ENCODE peak calls at places on chromosome 1, in nine cellular contexts. O is esophagus squamous epithelium, P is uterus, F is ovary, B is body of pancreas, R is IMR-90, A is stomach, M is transverse colon, J is heart left ventricle. C is an unnamed sample.

GRCh38 chr1:30415171-30415940 is 308.0 kb downstream of the MATN1 start:
- DNase-seq in O (no peak), P (peak; percentile 9), F (no peak), B (no peak), R (no peak), A (no peak), M (no peak), J (no peak), C (no peak)

GRCh38 chr1:40017951-40018575 is 22.5 kb upstream of the CAP1 start:
- DNase-seq in O (no peak), P (no peak), F (no peak), B (no peak), R (no peak), A (no peak), M (no peak), J (no peak), C (no peak)

GRCh38 chr1:202212787-202213186 is 19.2 kb downstream of the LGR6 start:
- DNase-seq in O (no peak), P (no peak), F (no peak), B (no peak), R (no peak), A (no peak), M (no peak), J (no peak), C (no peak)

GRCh38 chr1:88935522-88936222 is 44.3 kb upstream of the GTF2B start:
- DNase-seq in O (no peak), P (no peak), F (no peak), B (no peak), R (peak; percentile 52), A (no peak), M (no peak), J (no peak), C (no peak)

GRCh38 chr1:181936768-181937581 is 124.5 kb downstream of the ZNF648 start:
- DNase-seq in O (no peak), P (no peak), F (no peak), B (peak; percentile 71), R (no peak), A (peak; percentile 57), M (peak; percentile 34), J (no peak), C (peak; percentile 30)

GRCh38 chr1:245356891-245357585 is 202.3 kb downstream of the KIF26B start:
- DNase-seq in O (no peak), P (no peak), F (no peak), B (no peak), R (no peak), A (no peak), M (no peak), J (no peak), C (no peak)

GRCh38 chr1:202648822-202649221 is 61.4 kb downstream of the SYT2 start:
- DNase-seq in O (no peak), P (no peak), F (no peak), B (no peak), R (no peak), A (no peak), M (no peak), J (no peak), C (no peak)

GRCh38 chr1:228830954-228831481 is 95.7 kb downstream of the RHOU start:
- DNase-seq in O (no peak), P (peak; percentile 34), F (no peak), B (peak; percentile 25), R (peak; percentile 65), A (no peak), M (no peak), J (no peak), C (no peak)

DNA sequence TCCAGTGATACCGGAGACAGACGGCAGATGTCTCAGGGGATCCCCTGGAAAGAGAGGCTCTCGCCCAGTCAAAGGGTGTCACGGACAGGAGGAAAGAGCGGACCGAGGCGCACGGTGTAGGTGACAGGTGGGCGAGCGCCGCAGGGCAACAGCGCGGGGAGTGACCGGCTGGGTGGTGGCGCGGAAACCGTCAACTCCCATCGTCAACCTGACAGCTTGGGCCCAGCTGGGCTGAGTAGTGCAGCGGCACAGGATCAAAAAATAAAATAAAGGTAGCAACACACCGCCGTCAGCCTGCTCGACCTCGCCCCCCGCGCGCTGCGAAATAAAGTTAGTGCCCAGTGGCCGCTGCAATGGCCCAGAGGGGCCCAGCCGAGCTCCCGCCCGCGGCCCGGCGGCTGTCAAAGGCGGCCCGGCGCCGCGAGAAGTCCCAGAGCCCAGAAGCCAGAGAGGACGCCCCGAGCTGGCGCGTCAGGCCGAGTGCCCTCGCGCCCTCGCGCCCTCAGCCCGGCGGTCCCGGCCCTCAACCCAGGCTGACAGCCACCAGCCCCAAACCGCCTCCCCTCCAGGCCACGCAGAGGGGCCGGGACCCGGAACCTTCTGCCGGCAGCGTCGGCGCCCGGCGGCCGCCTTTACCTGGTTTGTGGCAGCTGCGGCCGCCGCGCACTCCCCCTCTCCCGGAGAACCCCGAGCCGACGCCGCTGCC is at the start of gene LYST:
- DNase-seq in O (no peak), P (peak; percentile 53), F (peak; percentile 53), B (peak; percentile 62), R (peak; percentile 52), A (peak; percentile 49), M (peak; percentile 67), J (peak; percentile 72), C (peak; percentile 74)
- TF ChIP-seq POLR2A in O (no peak), P (no peak), F (no peak), B (peak; percentile 72), R (no peak), A (no peak), M (no peak), J (no peak), C (no peak)

DNA sequence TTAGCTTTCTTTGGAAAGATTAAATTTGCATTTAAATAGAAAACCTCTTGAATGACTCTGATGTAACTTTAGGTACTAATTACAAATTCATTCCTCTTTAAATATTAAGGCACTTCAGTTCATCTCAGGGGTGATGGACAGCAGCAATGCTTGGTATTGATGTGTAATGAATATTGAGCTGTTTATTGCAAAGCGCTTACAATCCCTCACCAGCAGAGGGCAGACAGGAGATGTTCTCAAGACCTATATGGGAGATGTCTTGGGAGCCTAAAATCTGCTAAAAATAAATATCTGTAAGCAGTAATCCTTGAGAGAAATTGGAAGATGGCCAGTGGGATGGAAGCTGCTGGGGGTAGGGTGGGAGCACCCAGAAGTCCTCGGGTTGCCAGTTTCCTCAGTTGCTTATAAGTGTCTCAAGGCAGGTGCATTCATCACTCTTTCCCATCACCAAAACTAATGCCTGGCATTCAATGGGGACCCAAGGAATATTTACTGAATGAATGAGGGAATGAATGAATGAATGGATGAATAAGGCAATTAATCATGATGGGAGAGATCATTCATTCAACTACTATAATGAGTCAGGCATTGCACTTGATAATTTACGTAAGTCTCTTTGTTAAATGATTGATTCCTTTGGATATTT is 2.3 kb downstream of the KLHDC8A start:
- DNase-seq in O (no peak), P (peak; percentile 71), F (peak; percentile 81), B (peak; percentile 81), R (peak; percentile 76), A (peak; percentile 74), M (peak; percentile 62), J (no peak), C (peak; percentile 70)
- H3K4me1 ChIP-seq in O (peaks cover 13% of the 10 kb centered on the region), P (no peaks in the 10 kb centered on the region), F (peaks cover 10% of the 10 kb centered on the region), B (peaks cover 21% of the 10 kb centered on the region), R (no peaks in the 10 kb centered on the region), A (peaks cover 13% of the 10 kb centered on the region), M (peaks cover 9% of the 10 kb centered on the region), J (no peaks in the 10 kb centered on the region), C (no peaks in the 10 kb centered on the region)

DNA sequence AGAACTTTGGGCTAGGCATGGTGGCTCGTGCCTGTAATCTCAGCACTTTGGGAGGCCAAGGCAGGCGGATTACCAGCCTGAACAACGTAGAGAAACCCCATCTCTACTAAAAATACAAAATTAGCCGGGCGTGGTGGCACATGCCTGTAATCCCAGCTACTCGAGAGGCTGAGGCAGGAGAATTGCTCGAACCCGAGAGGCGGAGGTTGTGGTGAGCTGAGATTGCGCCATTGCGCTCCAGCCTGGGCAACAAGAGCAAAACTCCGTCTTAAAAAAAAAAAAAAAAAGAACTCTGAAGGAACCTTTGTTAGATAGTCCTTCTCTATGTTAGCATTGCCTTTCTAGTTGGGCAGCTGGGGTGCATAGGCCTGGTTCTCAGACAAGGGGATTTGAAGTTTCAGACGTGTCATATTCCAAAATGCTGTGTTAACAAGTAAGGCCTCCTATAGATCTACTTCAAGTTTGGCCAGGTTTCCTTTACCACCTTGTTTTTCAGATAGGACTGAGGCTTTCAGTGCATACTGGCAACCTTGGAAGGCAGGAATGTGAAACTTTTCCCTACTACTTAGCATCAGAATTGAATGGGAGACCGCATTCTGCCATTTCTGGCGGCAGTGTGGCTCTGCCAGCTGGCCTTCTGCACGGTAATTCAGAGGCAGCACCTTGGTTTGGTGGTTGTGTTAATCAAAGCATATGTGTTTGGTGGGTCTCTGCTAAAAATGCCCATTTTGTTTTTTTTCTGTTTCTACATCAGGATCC is 6.1 kb downstream of the UQCRH start:
- DNase-seq in O (no peak), P (no peak), F (no peak), B (no peak), R (no peak), A (no peak), M (no peak), J (no peak), C (no peak)
- H3K9me3 ChIP-seq in O (no peaks in the 10 kb centered on the region), P (no peaks in the 10 kb centered on the region), F (peaks cover 3% of the 10 kb centered on the region), B (no peaks in the 10 kb centered on the region), R (no peaks in the 10 kb centered on the region), A (no peaks in the 10 kb centered on the region), M (no peaks in the 10 kb centered on the region), J (no peaks in the 10 kb centered on the region), C (no peaks in the 10 kb centered on the region)

GRCh38 chr1:110148961-110149360 is 1.3 kb upstream of the SLC6A17 start:
- DNase-seq in O (no peak), P (no peak), F (no peak), B (no peak), R (peak; percentile 11), A (no peak), M (no peak), J (no peak), C (no peak)

GRCh38 chr1:110153407-110153950 is 3.2 kb downstream of the SLC6A17 start:
- DNase-seq in O (no peak), P (no peak), F (no peak), B (no peak), R (no peak), A (no peak), M (no peak), J (no peak), C (no peak)

GRCh38 chr1:110152133-110152785 is 2.0 kb downstream of the SLC6A17 start:
- DNase-seq in O (no peak), P (no peak), F (no peak), B (no peak), R (peak; percentile 74), A (no peak), M (no peak), J (no peak), C (no peak)

GRCh38 chr1:110151175-110151715 is 951 bp downstream of the SLC6A17 start:
- DNase-seq in O (no peak), P (no peak), F (no peak), B (no peak), R (no peak), A (no peak), M (no peak), J (no peak), C (no peak)

DNA sequence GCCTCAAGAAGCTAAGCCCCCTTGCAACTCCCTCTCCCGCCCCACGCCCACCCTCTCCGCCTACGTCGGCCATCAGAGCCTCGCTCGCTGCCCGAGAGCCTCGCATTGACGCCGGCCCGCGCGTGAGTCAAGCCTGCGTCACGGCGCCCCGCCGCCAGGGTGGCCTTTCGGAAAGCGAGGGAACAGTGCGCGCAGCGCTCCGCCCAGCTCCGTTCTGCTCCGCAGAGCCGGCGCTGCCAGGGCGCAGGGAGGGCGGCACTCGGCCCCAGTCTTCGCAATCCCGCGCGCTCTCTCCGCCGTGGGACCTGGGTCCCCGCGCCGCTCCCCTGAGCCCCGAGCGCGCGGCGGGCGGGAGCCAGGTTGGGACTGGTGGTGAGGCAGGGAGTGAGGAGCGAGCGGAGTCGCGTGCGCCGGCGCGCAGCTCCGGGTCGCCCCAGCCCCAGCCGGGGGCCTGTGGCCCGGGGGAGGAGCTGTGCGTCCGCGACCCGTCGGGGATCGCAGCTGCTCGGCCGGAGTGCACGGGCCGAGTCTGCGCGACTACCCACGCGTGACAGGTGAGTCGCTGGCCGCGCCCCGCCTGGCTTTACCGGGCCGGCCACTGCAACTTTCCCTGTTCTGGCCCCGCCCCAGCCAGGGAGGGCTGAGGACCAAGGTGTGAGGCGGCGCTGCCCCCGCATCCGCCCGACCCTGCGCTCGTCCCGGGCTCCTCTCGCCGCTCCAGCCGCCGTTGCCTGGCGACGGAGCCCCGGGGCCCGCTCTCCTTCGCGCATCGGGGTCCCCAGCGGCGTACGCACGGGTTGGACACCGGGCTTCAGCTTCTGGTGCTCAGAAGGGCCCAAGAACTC is at the start of gene SLC6A17:
- DNase-seq in O (no peak), P (no peak), F (no peak), B (peak; percentile 31), R (peak; percentile 68), A (no peak), M (no peak), J (no peak), C (no peak)
- TF ChIP-seq POLR2A in O (no peak), P (no peak), F (no peak), B (no peak), R (no peak), A (no peak), M (no peak), J (no peak), C (no peak)

C was measured in Peyer's patch.